ENCODE peak calls at places on chromosomes 3 and 15, in five cellular contexts. Z, F, K, L and M are unnamed samples.

GRCh38 chr15:100131321-100132224 is 210.2 kb downstream of the ADAMTS17 start:
- DNase-seq in L (peak; percentile 41), F (no peak), K (peak; percentile 24), Z (peak; percentile 40), M (peak; percentile 37)

GRCh38 chr15:45425135-45425534 is 46.8 kb upstream of the GATM start:
- DNase-seq in L (no peak), Z (no peak), K (no peak), F (no peak), M (no peak)

GRCh38 chr15:96331942-96332853 is 1.7 kb downstream of the NR2F2 start:
- DNase-seq in F (no peak), L (no peak), Z (peak; percentile 62), K (peak; percentile 41), M (no peak)

GRCh38 chr15:90059208-90059985 is 42.9 kb downstream of the IDH2 start:
- DNase-seq in L (peak; percentile 73), Z (peak; percentile 93), K (peak; percentile 88), F (no peak), M (peak; percentile 81)

GRCh38 chr15:78148392-78149067 is 632 bp upstream of the IDH3A start:
- DNase-seq in K (no peak), Z (no peak), L (peak; percentile 5), F (no peak), M (no peak)

GRCh38 chr3:110454066-110454465 is 617.5 kb upstream of the NECTIN3 start:
- DNase-seq in F (no peak), Z (no peak), L (no peak), K (no peak), M (no peak)

GRCh38 chr15:33160054-33160453 is 34.5 kb downstream of the FMN1 start:
- DNase-seq in Z (no peak), K (no peak), F (peak; percentile 34), L (no peak), M (no peak)

GRCh38 chr3:12629560-12629959 is 34.4 kb downstream of the RAF1 start:
- DNase-seq in K (no peak), Z (peak; percentile 44), L (peak; percentile 62), F (peak; percentile 71), M (no peak)

GRCh38 chr15:77030928-77031375 is 36.0 kb downstream of the PSTPIP1 start:
- DNase-seq in F (peak; percentile 29), Z (no peak), K (peak; percentile 7), L (peak; percentile 16), M (peak; percentile 13)

GRCh38 chr3:195057716-195058115 is 213.2 kb downstream of the XXYLT1 start:
- DNase-seq in F (no peak), K (no peak), L (no peak), Z (no peak), M (no peak)

GRCh38 chr3:66744521-66744920 is 243.7 kb upstream of the LRIG1 start:
- DNase-seq in F (no peak), Z (no peak), L (no peak), K (no peak), M (no peak)

GRCh38 chr3:66747688-66748087 is 246.9 kb upstream of the LRIG1 start:
- DNase-seq in Z (no peak), K (no peak), L (no peak), F (no peak), M (no peak)

GRCh38 chr3:66744986-66745385 is 244.2 kb upstream of the LRIG1 start:
- DNase-seq in F (no peak), Z (no peak), L (no peak), K (no peak), M (no peak)

GRCh38 chr3:66748175-66748876 is 247.5 kb upstream of the LRIG1 start:
- DNase-seq in F (no peak), Z (no peak), L (no peak), K (no peak), M (no peak)

GRCh38 chr3:66747251-66747650 is 246.4 kb upstream of the LRIG1 start:
- DNase-seq in K (no peak), Z (no peak), F (no peak), L (no peak), M (no peak)
- TF ChIP-seq POLR2AphosphoS5 in K (no peak), Z (no peak), F (no peak), L (no peak), M (no peak)

DNA sequence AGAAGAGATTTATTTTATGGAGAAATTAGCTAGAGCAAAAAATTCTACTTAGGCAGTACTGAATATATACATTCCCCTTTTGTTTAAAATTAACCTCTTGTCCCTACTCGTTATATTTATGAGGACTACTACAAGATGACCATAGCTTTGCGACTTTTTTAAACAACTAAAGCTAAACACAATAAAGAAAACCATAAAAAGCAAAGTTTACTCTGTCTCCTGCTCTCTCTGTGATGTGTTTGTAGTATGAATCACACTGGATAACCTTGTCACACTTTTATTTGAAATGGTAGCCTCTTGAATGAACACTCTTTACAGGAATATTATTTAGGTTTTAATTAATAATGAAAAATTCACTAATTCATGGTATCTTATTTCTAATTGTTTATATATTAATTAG is 655.1 kb upstream of the TBL1XR1 start:
- DNase-seq in L (no peak), Z (no peak), K (no peak), F (no peak), M (no peak)
- TF ChIP-seq POLR2AphosphoS5 in L (no peak), Z (no peak), K (no peak), F (no peak), M (no peak)

GRCh38 chr15:39747326-39747725 is 35.3 kb downstream of the FSIP1 start:
- DNase-seq in K (no peak), Z (no peak), L (no peak), F (no peak), M (no peak)
- TF ChIP-seq POLR2AphosphoS5 in K (no peak), Z (no peak), L (no peak), F (no peak), M (no peak)

GRCh38 chr3:64342940-64343691 is 117.8 kb upstream of the PRICKLE2 start:
- DNase-seq in Z (no peak), K (no peak), F (peak; percentile 11), L (no peak), M (no peak)

GRCh38 chr3:64345351-64345750 is 120.1 kb upstream of the PRICKLE2 start:
- DNase-seq in Z (peak; percentile 31), K (no peak), F (peak; percentile 9), L (no peak), M (no peak)

GRCh38 chr3:64341355-64341754 is 116.1 kb upstream of the PRICKLE2 start:
- DNase-seq in Z (no peak), K (no peak), F (no peak), L (no peak), M (no peak)

GRCh38 chr3:64343692-64344440 is 118.6 kb upstream of the PRICKLE2 start:
- DNase-seq in Z (no peak), L (no peak), K (no peak), F (peak; percentile 50), M (no peak)

GRCh38 chr3:64344721-64345207 is 119.5 kb upstream of the PRICKLE2 start:
- DNase-seq in Z (peak; percentile 52), L (no peak), F (no peak), K (no peak), M (no peak)
- TF ChIP-seq POLR2AphosphoS5 in Z (no peak), L (peak; percentile 69), F (peak; percentile 39), K (peak; percentile 60), M (no peak)

DNA sequence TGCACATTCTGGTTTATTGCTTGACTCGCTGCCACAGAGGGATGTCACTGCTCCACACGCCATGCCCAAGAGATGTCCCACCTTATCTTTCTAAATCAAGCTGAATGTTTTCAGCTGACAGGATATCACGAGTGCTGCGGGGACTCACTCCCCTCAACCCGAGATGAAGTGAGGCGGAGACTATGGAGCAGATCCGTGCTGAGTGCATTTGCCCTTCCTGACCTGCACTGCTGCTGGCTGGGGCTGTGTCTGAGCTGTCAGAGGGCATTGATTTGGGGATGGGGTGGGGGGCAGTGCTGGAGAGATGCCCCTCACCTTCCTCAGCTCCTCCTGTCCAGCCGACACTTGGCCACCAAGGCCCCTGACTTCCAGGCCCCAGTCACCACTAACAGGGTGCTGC is 40.5 kb upstream of the CSPG4 start:
- DNase-seq in L (no peak), Z (no peak), F (no peak), K (no peak), M (no peak)
- TF ChIP-seq POLR2AphosphoS5 in L (no peak), Z (no peak), F (no peak), K (no peak), M (no peak)

GRCh38 chr15:97790180-97790579 is 170.3 kb upstream of the ARRDC4 start:
- DNase-seq in L (no peak), F (no peak), K (no peak), Z (no peak), M (no peak)
- TF ChIP-seq POLR2AphosphoS5 in L (no peak), F (no peak), K (no peak), Z (no peak), M (no peak)

GRCh38 chr15:99096173-99096893 is 8.5 kb upstream of the SYNM start:
- DNase-seq in L (no peak), F (no peak), Z (no peak), K (no peak), M (no peak)

GRCh38 chr15:99097441-99098410 is 7.2 kb upstream of the SYNM start:
- DNase-seq in F (no peak), L (no peak), Z (no peak), K (no peak), M (no peak)

GRCh38 chr15:99095626-99096025 is 9.3 kb upstream of the SYNM start:
- DNase-seq in K (no peak), L (no peak), Z (no peak), F (no peak), M (no peak)

GRCh38 chr15:99098426-99098825 is 6.5 kb upstream of the SYNM start:
- DNase-seq in L (no peak), Z (no peak), F (no peak), K (no peak), M (no peak)

GRCh38 chr15:99096894-99097426 is 7.9 kb upstream of the SYNM start:
- DNase-seq in K (no peak), L (no peak), Z (no peak), F (no peak), M (no peak)
- TF ChIP-seq POLR2AphosphoS5 in K (no peak), L (no peak), Z (no peak), F (no peak), M (no peak)

DNA sequence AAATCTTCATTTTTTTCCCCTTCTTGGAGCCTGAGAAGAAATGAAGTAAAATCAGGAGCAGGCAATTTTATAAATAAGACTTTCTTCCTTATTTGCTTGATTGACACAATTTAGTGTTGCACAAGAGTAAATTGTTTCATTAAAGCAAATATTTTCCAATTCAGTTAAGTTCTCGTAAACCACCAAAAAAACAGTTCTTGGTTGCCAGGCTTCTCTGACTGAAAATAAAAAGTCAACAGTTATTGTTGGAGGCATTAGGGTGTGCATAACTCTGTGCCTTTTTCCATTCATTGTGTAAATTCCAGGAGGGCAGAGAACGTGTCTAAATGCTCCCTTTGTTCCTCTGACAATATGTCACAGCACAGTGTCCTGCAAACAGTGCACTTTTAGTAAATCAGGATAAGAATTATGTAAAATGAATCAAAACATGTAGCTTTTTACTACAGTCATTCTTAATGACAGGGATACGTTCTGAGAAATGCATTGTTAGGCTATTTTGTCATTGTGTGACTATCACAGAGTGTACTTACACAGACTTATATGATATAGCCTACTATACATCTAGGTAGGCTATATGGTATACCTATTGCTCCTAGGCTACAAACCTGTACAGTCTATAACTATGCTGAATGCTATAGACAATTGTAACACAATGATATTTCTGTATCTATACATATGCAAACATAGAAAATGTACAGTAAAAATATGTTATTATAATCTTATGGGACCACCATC is at the start of gene CP:
- DNase-seq in K (no peak), L (no peak), F (no peak), Z (no peak), M (no peak)
- TF ChIP-seq POLR2AphosphoS5 in K (no peak), L (no peak), F (no peak), Z (no peak), M (no peak)